ENCODE peak calls at places on chromosome 13, in eight cellular contexts. One of them, this sample, is unnamed. For H3K36me3, the result is how much of the 10 kb centered on the place peaks cover.

GRCh38 chr13:51006067-51006800 is 96.6 kb downstream of the RNASEH2B start:
- DNase-seq in tibial artery: no peak
- DNase-seq in adrenal gland: no peak
- DNase-seq in BJ: no peak
- DNase-seq in left ventricle myocardium inferior: no peak
- DNase-seq in stomach: no peak
- DNase-seq in ovary: no peak
- DNase-seq in gastrocnemius medialis: no peak
- DNase-seq in this sample: no peak

GRCh38 chr13:107124129-107124718 is 556.3 kb upstream of the ARGLU1 start:
- DNase-seq in tibial artery: no peak
- DNase-seq in adrenal gland: no peak
- DNase-seq in BJ: no peak
- DNase-seq in left ventricle myocardium inferior: no peak
- DNase-seq in stomach: no peak
- DNase-seq in ovary: no peak
- DNase-seq in gastrocnemius medialis: no peak
- DNase-seq in this sample: no peak

GRCh38 chr13:34762312-34762711 is 179.8 kb upstream of the NBEA start:
- DNase-seq in tibial artery: no peak
- DNase-seq in adrenal gland: no peak
- DNase-seq in BJ: no peak
- DNase-seq in left ventricle myocardium inferior: no peak
- DNase-seq in stomach: no peak
- DNase-seq in ovary: no peak
- DNase-seq in gastrocnemius medialis: no peak
- DNase-seq in this sample: no peak

GRCh38 chr13:23610187-23610576 is 40.0 kb downstream of the TNFRSF19 start:
- DNase-seq in tibial artery: no peak
- DNase-seq in adrenal gland: no peak
- DNase-seq in BJ: no peak
- DNase-seq in left ventricle myocardium inferior: peak
- DNase-seq in stomach: no peak
- DNase-seq in ovary: no peak
- DNase-seq in gastrocnemius medialis: no peak
- DNase-seq in this sample: no peak

GRCh38 chr13:62119739-62120700 is 704.4 kb upstream of the PCDH20 start:
- DNase-seq in tibial artery: no peak
- DNase-seq in adrenal gland: no peak
- DNase-seq in BJ: no peak
- DNase-seq in left ventricle myocardium inferior: no peak
- DNase-seq in stomach: no peak
- DNase-seq in ovary: no peak
- DNase-seq in gastrocnemius medialis: no peak
- DNase-seq in this sample: no peak

GRCh38 chr13:46113596-46113995 is 8.8 kb upstream of the CPB2 start:
- DNase-seq in tibial artery: no peak
- DNase-seq in adrenal gland: no peak
- DNase-seq in BJ: no peak
- DNase-seq in left ventricle myocardium inferior: no peak
- DNase-seq in stomach: no peak
- DNase-seq in ovary: no peak
- DNase-seq in gastrocnemius medialis: no peak
- DNase-seq in this sample: peak

GRCh38 chr13:50068508-50068907 is 53.3 kb downstream of the KCNRG start:
- DNase-seq in tibial artery: no peak
- DNase-seq in adrenal gland: no peak
- DNase-seq in BJ: no peak
- DNase-seq in left ventricle myocardium inferior: no peak
- DNase-seq in stomach: no peak
- DNase-seq in ovary: no peak
- DNase-seq in gastrocnemius medialis: no peak
- DNase-seq in this sample: no peak

GRCh38 chr13:43911283-43911682 is 31.6 kb downstream of the LACC1 start:
- DNase-seq in tibial artery: no peak
- DNase-seq in adrenal gland: no peak
- DNase-seq in BJ: no peak
- DNase-seq in left ventricle myocardium inferior: no peak
- DNase-seq in stomach: no peak
- DNase-seq in ovary: no peak
- DNase-seq in gastrocnemius medialis: no peak
- DNase-seq in this sample: no peak

GRCh38 chr13:27667946-27668345 is 46.3 kb downstream of the POLR1D start:
- DNase-seq in tibial artery: no peak
- DNase-seq in adrenal gland: no peak
- DNase-seq in BJ: no peak
- DNase-seq in left ventricle myocardium inferior: peak
- DNase-seq in stomach: no peak
- DNase-seq in ovary: no peak
- DNase-seq in gastrocnemius medialis: peak
- DNase-seq in this sample: no peak

GRCh38 chr13:97434417-97435296 is 688 bp downstream of the RAP2A start:
- DNase-seq in tibial artery: peak
- DNase-seq in adrenal gland: peak
- DNase-seq in BJ: no peak
- DNase-seq in left ventricle myocardium inferior: peak
- DNase-seq in stomach: peak
- DNase-seq in ovary: peak
- DNase-seq in gastrocnemius medialis: peak
- DNase-seq in this sample: no peak

GRCh38 chr13:97339019-97339988 is 94.7 kb upstream of the RAP2A start:
- DNase-seq in tibial artery: peak
- DNase-seq in adrenal gland: peak
- DNase-seq in BJ: peak
- DNase-seq in left ventricle myocardium inferior: peak
- DNase-seq in stomach: peak
- DNase-seq in ovary: peak
- DNase-seq in gastrocnemius medialis: peak
- DNase-seq in this sample: no peak

GRCh38 chr13:99722931-99723330 is 221.7 kb downstream of the TM9SF2 start:
- DNase-seq in tibial artery: no peak
- DNase-seq in adrenal gland: no peak
- DNase-seq in BJ: no peak
- DNase-seq in left ventricle myocardium inferior: no peak
- DNase-seq in stomach: no peak
- DNase-seq in ovary: no peak
- DNase-seq in gastrocnemius medialis: no peak
- DNase-seq in this sample: no peak

GRCh38 chr13:67792151-67792665 is 562.1 kb upstream of the PCDH9 start:
- DNase-seq in tibial artery: no peak
- DNase-seq in adrenal gland: no peak
- DNase-seq in BJ: no peak
- DNase-seq in left ventricle myocardium inferior: no peak
- DNase-seq in stomach: no peak
- DNase-seq in ovary: no peak
- DNase-seq in gastrocnemius medialis: no peak
- DNase-seq in this sample: no peak

GRCh38 chr13:24502567-24503375 is 9.8 kb downstream of the PARP4 start:
- DNase-seq in tibial artery: peak
- DNase-seq in adrenal gland: peak
- DNase-seq in BJ: no peak
- DNase-seq in left ventricle myocardium inferior: peak
- DNase-seq in stomach: peak
- DNase-seq in ovary: no peak
- DNase-seq in gastrocnemius medialis: no peak
- DNase-seq in this sample: peak

GRCh38 chr13:23534090-23534489 is 36.1 kb upstream of the TNFRSF19 start:
- DNase-seq in tibial artery: no peak
- DNase-seq in adrenal gland: no peak
- DNase-seq in BJ: no peak
- DNase-seq in left ventricle myocardium inferior: no peak
- DNase-seq in stomach: no peak
- DNase-seq in ovary: no peak
- DNase-seq in gastrocnemius medialis: no peak
- DNase-seq in this sample: no peak

GRCh38 chr13:41257535-41257934 is 5.8 kb downstream of the MTRF1 start:
- DNase-seq in tibial artery: no peak
- DNase-seq in adrenal gland: no peak
- DNase-seq in BJ: no peak
- DNase-seq in left ventricle myocardium inferior: no peak
- DNase-seq in stomach: no peak
- DNase-seq in ovary: no peak
- DNase-seq in gastrocnemius medialis: no peak
- DNase-seq in this sample: no peak

GRCh38 chr13:67390462-67391093 is 160.4 kb upstream of the PCDH9 start:
- DNase-seq in tibial artery: no peak
- DNase-seq in adrenal gland: no peak
- DNase-seq in BJ: no peak
- DNase-seq in left ventricle myocardium inferior: no peak
- DNase-seq in stomach: no peak
- DNase-seq in ovary: no peak
- DNase-seq in gastrocnemius medialis: no peak
- DNase-seq in this sample: peak

GRCh38 chr13:40391788-40392187 is 274.7 kb downstream of the FOXO1 start:
- DNase-seq in tibial artery: no peak
- DNase-seq in adrenal gland: no peak
- DNase-seq in BJ: no peak
- DNase-seq in left ventricle myocardium inferior: no peak
- DNase-seq in stomach: no peak
- DNase-seq in ovary: no peak
- DNase-seq in gastrocnemius medialis: no peak
- DNase-seq in this sample: no peak

GRCh38 chr13:18991054-18991453 is 190.6 kb downstream of the TUBA3C start:
- DNase-seq in tibial artery: no peak
- DNase-seq in adrenal gland: no peak
- DNase-seq in BJ: no peak
- DNase-seq in left ventricle myocardium inferior: no peak
- DNase-seq in stomach: no peak
- DNase-seq in ovary: no peak
- DNase-seq in gastrocnemius medialis: no peak
- DNase-seq in this sample: no peak

GRCh38 chr13:113187263-113187669 is 21.2 kb downstream of the PCID2 start:
- DNase-seq in tibial artery: peak
- DNase-seq in adrenal gland: peak
- DNase-seq in BJ: peak
- DNase-seq in left ventricle myocardium inferior: peak
- DNase-seq in stomach: peak
- DNase-seq in ovary: peak
- DNase-seq in gastrocnemius medialis: peak
- DNase-seq in this sample: peak

GRCh38 chr13:79869326-79869725 is 388.4 kb downstream of the NDFIP2 start:
- DNase-seq in tibial artery: no peak
- DNase-seq in adrenal gland: no peak
- DNase-seq in BJ: no peak
- DNase-seq in left ventricle myocardium inferior: no peak
- DNase-seq in stomach: no peak
- DNase-seq in ovary: no peak
- DNase-seq in gastrocnemius medialis: no peak
- DNase-seq in this sample: peak

GRCh38 chr13:53342623-53343022 is 314.0 kb downstream of the OLFM4 start:
- DNase-seq in tibial artery: no peak
- DNase-seq in adrenal gland: no peak
- DNase-seq in BJ: no peak
- DNase-seq in left ventricle myocardium inferior: no peak
- DNase-seq in stomach: no peak
- DNase-seq in ovary: no peak
- DNase-seq in gastrocnemius medialis: no peak
- DNase-seq in this sample: no peak
- H3K4me3 ChIP-seq in tibial artery: no peak
- H3K4me3 ChIP-seq in adrenal gland: no peak
- H3K4me3 ChIP-seq in BJ: no peak
- H3K4me3 ChIP-seq in left ventricle myocardium inferior: no peak
- H3K4me3 ChIP-seq in stomach: no peak
- H3K4me3 ChIP-seq in ovary: no peak
- H3K4me3 ChIP-seq in gastrocnemius medialis: no peak
- H3K4me3 ChIP-seq in this sample: no peak

GRCh38 chr13:52899206-52899605 is 50.8 kb upstream of the PCDH8 start:
- DNase-seq in tibial artery: no peak
- DNase-seq in adrenal gland: no peak
- DNase-seq in BJ: no peak
- DNase-seq in left ventricle myocardium inferior: no peak
- DNase-seq in stomach: no peak
- DNase-seq in ovary: no peak
- DNase-seq in gastrocnemius medialis: no peak
- DNase-seq in this sample: no peak
- H3K36me3 ChIP-seq in tibial artery: under half
- H3K36me3 ChIP-seq in adrenal gland: under half
- H3K36me3 ChIP-seq in BJ: under half
- H3K36me3 ChIP-seq in left ventricle myocardium inferior: under half
- H3K36me3 ChIP-seq in stomach: under half
- H3K36me3 ChIP-seq in ovary: under half
- H3K36me3 ChIP-seq in gastrocnemius medialis: under half
- H3K36me3 ChIP-seq in this sample: under half

GRCh38 chr13:30413842-30414241 is 8.5 kb upstream of the UBE2L5 start:
- DNase-seq in tibial artery: no peak
- DNase-seq in adrenal gland: no peak
- DNase-seq in BJ: no peak
- DNase-seq in left ventricle myocardium inferior: no peak
- DNase-seq in stomach: no peak
- DNase-seq in ovary: no peak
- DNase-seq in gastrocnemius medialis: no peak
- DNase-seq in this sample: no peak

GRCh38 chr13:30418075-30418715 is 4.1 kb upstream of the UBE2L5 start:
- DNase-seq in tibial artery: no peak
- DNase-seq in adrenal gland: no peak
- DNase-seq in BJ: no peak
- DNase-seq in left ventricle myocardium inferior: no peak
- DNase-seq in stomach: no peak
- DNase-seq in ovary: no peak
- DNase-seq in gastrocnemius medialis: no peak
- DNase-seq in this sample: no peak

GRCh38 chr13:30418886-30419459 is 3.3 kb upstream of the UBE2L5 start:
- DNase-seq in tibial artery: no peak
- DNase-seq in adrenal gland: no peak
- DNase-seq in BJ: no peak
- DNase-seq in left ventricle myocardium inferior: no peak
- DNase-seq in stomach: no peak
- DNase-seq in ovary: no peak
- DNase-seq in gastrocnemius medialis: no peak
- DNase-seq in this sample: no peak

GRCh38 chr13:30415430-30416030 is 6.8 kb upstream of the UBE2L5 start:
- DNase-seq in tibial artery: no peak
- DNase-seq in adrenal gland: no peak
- DNase-seq in BJ: no peak
- DNase-seq in left ventricle myocardium inferior: no peak
- DNase-seq in stomach: no peak
- DNase-seq in ovary: no peak
- DNase-seq in gastrocnemius medialis: no peak
- DNase-seq in this sample: no peak

DNA sequence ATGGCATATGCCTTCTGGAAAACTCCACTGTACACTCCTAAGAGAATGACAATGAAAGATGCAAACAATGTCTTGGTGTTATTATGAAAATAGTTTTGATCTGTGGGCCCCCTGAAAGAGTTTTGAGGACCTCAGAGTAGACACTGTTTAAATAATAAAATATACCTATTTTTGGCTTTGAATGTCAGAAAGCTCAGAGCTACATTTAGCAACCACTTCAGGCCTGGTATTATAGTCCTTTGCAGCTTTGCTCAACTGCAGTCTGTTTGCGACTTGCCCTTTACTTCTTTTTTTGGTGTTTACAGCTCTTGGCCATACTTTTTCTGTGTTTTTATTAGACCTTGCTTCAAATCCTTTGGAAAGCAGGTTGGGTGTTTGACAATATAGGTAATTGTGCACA is 5.8 kb upstream of the UBE2L5 start:
- DNase-seq in tibial artery: no peak
- DNase-seq in adrenal gland: no peak
- DNase-seq in BJ: no peak
- DNase-seq in left ventricle myocardium inferior: no peak
- DNase-seq in stomach: no peak
- DNase-seq in ovary: no peak
- DNase-seq in gastrocnemius medialis: no peak
- DNase-seq in this sample: no peak
- TF ChIP-seq CTCF in tibial artery: no peak
- TF ChIP-seq CTCF in adrenal gland: no peak
- TF ChIP-seq CTCF in BJ: no peak
- TF ChIP-seq CTCF in left ventricle myocardium inferior: no peak
- TF ChIP-seq CTCF in stomach: no peak
- TF ChIP-seq CTCF in ovary: no peak
- TF ChIP-seq CTCF in gastrocnemius medialis: no peak
- TF ChIP-seq CTCF in this sample: no peak

GRCh38 chr13:93289047-93289446 is 62.4 kb downstream of the GPC6 start:
- DNase-seq in tibial artery: no peak
- DNase-seq in adrenal gland: no peak
- DNase-seq in BJ: no peak
- DNase-seq in left ventricle myocardium inferior: no peak
- DNase-seq in stomach: no peak
- DNase-seq in ovary: no peak
- DNase-seq in gastrocnemius medialis: no peak
- DNase-seq in this sample: no peak
- H3K4me3 ChIP-seq in tibial artery: no peak
- H3K4me3 ChIP-seq in adrenal gland: no peak
- H3K4me3 ChIP-seq in BJ: no peak
- H3K4me3 ChIP-seq in left ventricle myocardium inferior: no peak
- H3K4me3 ChIP-seq in stomach: no peak
- H3K4me3 ChIP-seq in ovary: no peak
- H3K4me3 ChIP-seq in gastrocnemius medialis: no peak
- H3K4me3 ChIP-seq in this sample: no peak